ENCODE peak calls at places on chromosome 5, in six cellular contexts. W, U, B, J, R and Y are unnamed samples. For H3K36me3, the result is how much of the 10 kb centered on the place peaks cover.

GRCh38 chr5:32935292-32935691 is 224.2 kb downstream of the NPR3 start:
- DNase-seq in R (no peak), U (no peak), B (no peak), J (no peak), W (no peak), Y (no peak)

GRCh38 chr5:62783374-62784057 is 204.9 kb downstream of the LRRC70 start:
- DNase-seq in J (no peak), U (no peak), R (no peak), W (no peak), B (no peak), Y (no peak)

GRCh38 chr5:67379761-67380160 is 183.2 kb upstream of the CD180 start:
- DNase-seq in B (no peak), W (no peak), U (no peak), J (no peak), R (no peak), Y (no peak)

GRCh38 chr5:128644863-128645262 is 106.8 kb upstream of the FBN2 start:
- DNase-seq in W (no peak), J (no peak), U (no peak), B (no peak), R (no peak), Y (no peak)

GRCh38 chr5:76819851-76820280 is 1.0 kb downstream of the F2RL1 start:
- DNase-seq in B (no peak), W (peak), J (peak), R (no peak), U (no peak), Y (peak)

GRCh38 chr5:4410151-4410550 is 730.0 kb upstream of the ADAMTS16 start:
- DNase-seq in W (no peak), R (no peak), B (no peak), U (no peak), J (no peak), Y (no peak)

GRCh38 chr5:163338-163620 is 28.0 kb upstream of the LRRC14B start:
- DNase-seq in J (no peak), W (peak), B (no peak), U (no peak), R (no peak), Y (no peak)

GRCh38 chr5:157113007-157113406 is 4.2 kb upstream of the HAVCR2 start:
- DNase-seq in W (no peak), R (no peak), B (no peak), U (no peak), J (no peak), Y (no peak)

GRCh38 chr5:167261309-167262100 is 1029.9 kb upstream of the WWC1 start:
- DNase-seq in B (no peak), W (no peak), U (no peak), J (no peak), R (no peak), Y (no peak)

GRCh38 chr5:74130141-74130897 is 504.3 kb downstream of the ARHGEF28 start:
- DNase-seq in W (no peak), U (no peak), R (no peak), J (no peak), B (no peak), Y (no peak)

GRCh38 chr5:352639-353598 is 31.4 kb downstream of the AHRR start:
- DNase-seq in U (peak), B (no peak), J (no peak), W (no peak), R (no peak), Y (no peak)

GRCh38 chr5:81971086-81971693 is 633 bp upstream of the ATG10 start:
- DNase-seq in R (peak), U (no peak), W (no peak), J (no peak), B (no peak), Y (peak)

GRCh38 chr5:5104550-5104949 is 35.6 kb upstream of the ADAMTS16 start:
- DNase-seq in R (no peak), W (no peak), J (no peak), U (no peak), B (no peak), Y (no peak)

GRCh38 chr5:83871533-83872380 is 151.1 kb upstream of the HAPLN1 start:
- DNase-seq in B (no peak), W (no peak), J (no peak), R (no peak), U (no peak), Y (no peak)

GRCh38 chr5:131536211-131536826 is 98.7 kb downstream of the RAPGEF6 start:
- DNase-seq in W (no peak), J (no peak), U (no peak), B (no peak), R (no peak), Y (no peak)

GRCh38 chr5:16733597-16733996 is 116.8 kb upstream of the RETREG1 start:
- DNase-seq in W (no peak), B (no peak), J (no peak), U (no peak), R (no peak), Y (no peak)

GRCh38 chr5:150647275-150648251 is 7.1 kb downstream of the SYNPO start:
- DNase-seq in W (no peak), U (no peak), B (peak), R (no peak), J (peak), Y (no peak)

GRCh38 chr5:34915856-34916192 is 313 bp downstream of the BRIX1 start:
- DNase-seq in J (no peak), B (no peak), R (no peak), U (no peak), W (no peak), Y (no peak)

GRCh38 chr5:148828461-148829247 is 2.2 kb downstream of the ADRB2 start:
- DNase-seq in U (no peak), R (no peak), W (no peak), J (no peak), B (no peak), Y (no peak)

GRCh38 chr5:40485021-40485998 is 194.4 kb upstream of the PTGER4 start:
- DNase-seq in J (no peak), W (no peak), R (no peak), U (no peak), B (no peak), Y (no peak)

GRCh38 chr5:35354751-35355150 is 124.5 kb upstream of the PRLR start:
- DNase-seq in B (no peak), W (no peak), R (no peak), J (no peak), U (no peak), Y (no peak)

GRCh38 chr5:424259-425110 is 18.5 kb upstream of the EXOC3 start:
- DNase-seq in W (no peak), U (no peak), R (no peak), J (no peak), B (peak), Y (no peak)

GRCh38 chr5:170383227-170383626 is 5.9 kb downstream of the KCNMB1 start:
- DNase-seq in B (no peak), J (no peak), U (no peak), R (no peak), W (no peak), Y (no peak)

GRCh38 chr5:74342948-74343682 is 297.4 kb downstream of the ENC1 start:
- DNase-seq in R (no peak), B (no peak), U (no peak), W (no peak), J (no peak), Y (no peak)

GRCh38 chr5:76524101-76524835 is 98.9 kb downstream of the F2RL2 start:
- DNase-seq in U (no peak), J (no peak), W (no peak), R (no peak), B (no peak), Y (no peak)

GRCh38 chr5:38871790-38872551 is 26.2 kb downstream of the OSMR start:
- DNase-seq in W (no peak), B (no peak), U (no peak), R (no peak), J (no peak), Y (no peak)

GRCh38 chr5:83927140-83927733 is 206.6 kb upstream of the HAPLN1 start:
- DNase-seq in J (peak), U (no peak), W (peak), B (no peak), R (peak), Y (peak)

GRCh38 chr5:52799358-52799982 is 11.8 kb downstream of the ITGA1 start:
- DNase-seq in U (peak), W (no peak), B (peak), J (peak), R (peak), Y (peak)

GRCh38 chr5:147509710-147510651 is at the start of gene DPYSL3:
- DNase-seq in W (peak), J (peak), U (peak), R (peak), B (peak), Y (peak)

GRCh38 chr5:36156124-36156601 is 4.3 kb downstream of the SKP2 start:
- DNase-seq in W (no peak), U (no peak), J (no peak), R (no peak), B (no peak), Y (no peak)

GRCh38 chr5:75362474-75362975 is 25.5 kb downstream of the HMGCR start:
- DNase-seq in J (no peak), U (no peak), W (no peak), R (no peak), B (no peak), Y (no peak)

GRCh38 chr5:157893611-157894010 is 34.7 kb upstream of the CLINT1 start:
- DNase-seq in W (no peak), U (no peak), B (no peak), J (no peak), R (no peak), Y (no peak)

GRCh38 chr5:178458140-178458539 is 132.1 kb downstream of the COL23A1 start:
- DNase-seq in U (no peak), R (no peak), B (no peak), W (no peak), J (no peak), Y (no peak)

DNA sequence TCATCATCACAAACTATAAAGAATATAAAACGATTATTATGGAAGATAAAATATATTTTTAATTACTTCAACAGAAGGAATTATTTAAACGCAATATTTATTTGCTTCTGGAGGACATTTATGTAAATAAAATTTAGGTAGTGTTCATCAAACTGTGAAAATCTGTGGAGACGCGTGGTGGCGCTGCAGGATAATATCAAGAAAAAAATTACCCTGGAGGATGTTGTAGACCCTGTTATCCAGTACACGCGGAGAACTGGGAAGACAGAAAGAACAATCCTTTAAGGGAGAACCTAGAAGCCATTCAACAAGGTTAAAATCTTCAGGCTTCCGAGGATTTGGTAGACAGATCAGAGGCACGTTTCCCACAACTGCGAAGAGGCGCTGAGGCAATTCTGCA is at the start of gene PCDHB12:
- DNase-seq in U (no peak), B (no peak), W (no peak), R (peak), J (no peak), Y (no peak)
- H3K4me3 ChIP-seq in U (peak), B (peak), W (no peak), R (peak), J (peak), Y (no peak)

GRCh38 chr5:132766020-132766805 is 10.8 kb downstream of the SEPTIN8 start:
- DNase-seq in J (no peak), B (no peak), W (peak), U (peak), R (no peak), Y (no peak)

GRCh38 chr5:132764051-132764450 is 13.0 kb downstream of the SEPTIN8 start:
- DNase-seq in J (no peak), W (peak), U (no peak), B (no peak), R (no peak), Y (peak)

GRCh38 chr5:132765311-132766019 is 11.6 kb downstream of the SEPTIN8 start:
- DNase-seq in B (peak), W (peak), U (no peak), R (no peak), J (peak), Y (no peak)

GRCh38 chr5:132763369-132764036 is 13.5 kb downstream of the SEPTIN8 start:
- DNase-seq in U (no peak), R (no peak), B (no peak), W (no peak), J (no peak), Y (no peak)

GRCh38 chr5:132764671-132765070 is 12.4 kb downstream of the SEPTIN8 start:
- DNase-seq in B (no peak), W (peak), U (no peak), R (no peak), J (no peak), Y (no peak)
- H3K36me3 ChIP-seq in B (half or more), W (under half), U (under half), R (under half), J (half or more), Y (under half)

DNA sequence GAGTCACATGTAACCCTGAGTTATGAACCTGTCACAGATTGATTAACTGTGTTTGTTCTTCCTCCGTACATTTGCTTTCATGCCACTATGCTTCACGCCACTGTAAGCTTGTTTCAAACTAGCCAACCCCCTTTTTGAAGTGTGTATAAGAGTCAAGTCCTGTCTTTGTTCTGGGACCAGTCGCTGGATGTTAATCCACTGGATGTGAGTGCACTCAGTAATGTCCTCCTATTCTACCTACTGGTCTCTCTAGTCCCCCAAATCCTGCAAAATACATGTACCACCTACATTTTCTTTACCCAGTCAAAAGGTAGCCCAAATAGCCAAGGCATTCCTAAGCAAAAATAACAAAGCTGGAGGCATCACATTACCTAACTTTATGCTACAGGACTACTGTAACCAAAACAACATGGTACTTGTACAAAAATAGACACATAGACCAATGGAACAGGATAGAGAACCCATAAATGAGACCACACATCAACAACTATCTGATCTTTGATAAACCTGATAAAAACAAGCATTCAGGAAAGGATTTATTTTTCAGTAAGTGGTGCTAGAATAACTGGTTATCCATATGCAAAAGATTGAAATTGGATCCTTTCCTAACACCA is 1139.1 kb upstream of the SEMA6A start:
- DNase-seq in B (no peak), U (no peak), J (no peak), W (no peak), R (no peak), Y (no peak)
- H3K4me3 ChIP-seq in B (no peak), U (no peak), J (no peak), W (no peak), R (no peak), Y (no peak)

GRCh38 chr5:10706326-10706725 is 54.7 kb downstream of the DAP start:
- DNase-seq in J (no peak), U (no peak), B (no peak), R (no peak), W (no peak), Y (no peak)

GRCh38 chr5:10709409-10709808 is 51.6 kb downstream of the DAP start:
- DNase-seq in J (no peak), R (no peak), B (no peak), U (no peak), W (no peak), Y (no peak)

GRCh38 chr5:10708189-10708944 is 52.7 kb downstream of the DAP start:
- DNase-seq in B (no peak), R (no peak), J (no peak), U (no peak), W (no peak), Y (no peak)

GRCh38 chr5:10705736-10706135 is 55.3 kb downstream of the DAP start:
- DNase-seq in J (no peak), U (no peak), R (no peak), W (no peak), B (no peak), Y (no peak)

GRCh38 chr5:10707198-10708187 is 53.5 kb downstream of the DAP start:
- DNase-seq in R (no peak), B (no peak), W (no peak), J (no peak), U (no peak), Y (no peak)
- H3K36me3 ChIP-seq in R (under half), B (under half), W (under half), J (under half), U (under half), Y (under half)

GRCh38 chr5:88881566-88881965 is 1.4 kb downstream of the MEF2C start:
- DNase-seq in U (no peak), B (no peak), W (no peak), R (no peak), J (no peak), Y (no peak)
- H3K4me3 ChIP-seq in U (peak), B (peak), W (no peak), R (peak), J (peak), Y (peak)

GRCh38 chr5:172093559-172093958 is 87.1 kb upstream of the FBXW11 start:
- DNase-seq in W (no peak), U (no peak), J (peak), B (no peak), R (no peak), Y (no peak)

GRCh38 chr5:172091956-172092732 is 85.7 kb upstream of the FBXW11 start:
- DNase-seq in R (no peak), J (no peak), U (no peak), W (no peak), B (no peak), Y (no peak)

GRCh38 chr5:172095368-172095960 is 89.0 kb upstream of the FBXW11 start:
- DNase-seq in B (no peak), J (no peak), W (no peak), U (no peak), R (no peak), Y (no peak)

GRCh38 chr5:172096184-172096941 is 89.9 kb upstream of the FBXW11 start:
- DNase-seq in B (no peak), W (no peak), J (no peak), R (no peak), U (no peak), Y (no peak)

DNA sequence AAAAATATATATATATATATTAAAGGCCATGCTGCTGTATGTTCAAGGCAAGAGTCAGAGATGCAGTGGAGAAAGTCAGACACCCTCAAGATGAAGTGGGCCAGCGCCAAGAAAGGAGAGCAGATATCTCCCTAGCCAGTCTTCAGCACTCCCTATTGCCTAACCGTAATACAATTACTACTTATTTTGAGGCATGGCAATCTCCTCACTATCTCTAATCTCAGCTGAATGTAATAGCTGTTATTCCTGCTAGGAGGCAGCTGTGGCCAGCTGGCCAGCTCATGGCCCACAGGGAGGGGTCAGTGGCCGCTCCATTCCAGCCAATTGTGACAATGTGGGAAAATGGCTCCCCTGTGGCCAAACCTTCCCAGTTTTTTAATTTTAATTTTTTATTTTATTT is 87.5 kb upstream of the FBXW11 start:
- DNase-seq in B (no peak), R (peak), U (no peak), W (no peak), J (peak), Y (no peak)
- H3K36me3 ChIP-seq in B (under half), R (under half), U (under half), W (under half), J (under half), Y (under half)

GRCh38 chr5:142025637-142026036 is 12.8 kb upstream of the GNPDA1 start:
- DNase-seq in U (no peak), B (no peak), R (no peak), W (no peak), J (no peak), Y (no peak)
- H3K4me3 ChIP-seq in U (no peak), B (peak), R (peak), W (no peak), J (peak), Y (no peak)

DNA sequence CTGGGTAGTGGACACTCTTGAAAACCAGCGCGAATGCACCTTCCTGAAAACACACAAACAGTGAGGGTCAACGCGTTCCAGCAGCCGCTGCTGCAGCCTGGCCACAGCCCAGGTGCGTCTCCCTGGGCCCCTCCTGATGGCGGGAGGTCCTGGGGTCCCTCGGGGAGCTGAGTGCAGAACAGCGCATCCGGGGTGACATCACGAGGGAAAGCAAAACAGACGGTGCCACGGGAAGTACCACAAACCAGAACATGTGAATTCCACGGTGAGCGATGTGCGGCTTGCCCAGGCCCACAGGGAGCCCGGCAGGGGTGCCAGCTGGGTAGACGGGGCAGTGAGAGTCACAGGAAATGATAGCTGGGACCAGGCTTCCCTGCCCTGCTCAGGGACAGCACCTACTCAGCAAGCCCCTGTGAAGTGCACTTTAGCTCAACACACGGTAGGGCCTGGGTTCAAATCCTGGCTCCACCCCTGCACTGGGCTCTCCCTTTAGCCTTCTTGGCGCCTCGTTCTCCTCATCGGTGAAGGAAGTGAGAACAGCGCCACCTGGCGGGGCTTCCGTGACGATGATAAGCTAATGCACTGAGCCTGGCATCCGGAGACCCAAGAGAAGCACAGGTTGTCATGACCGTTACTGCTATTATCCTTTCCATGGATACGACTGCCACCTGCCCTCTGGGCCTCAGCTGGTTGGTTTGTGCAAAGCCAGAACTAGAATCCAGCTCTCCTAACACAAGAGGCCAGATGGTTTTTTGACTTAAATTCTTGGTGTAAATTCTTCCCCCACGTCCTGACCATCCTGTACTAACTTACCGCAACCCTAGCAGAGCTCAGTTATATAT is 24.6 kb downstream of the GFPT2 start:
- DNase-seq in J (peak), U (peak), W (peak), R (peak), B (peak), Y (peak)
- H3K36me3 ChIP-seq in J (under half), U (under half), W (under half), R (under half), B (under half), Y (under half)